ENCODE peak calls at places on chromosomes 13 and 19, in seven cellular contexts. D, Q, T, S, C, P and J are unnamed samples. For H3K4me1, the result is how much of the 10 kb centered on the place peaks cover.

GRCh38 chr13:27245610-27246009 is 5.7 kb upstream of the RPL21 start:
- DNase-seq in S (no peak), T (no peak), Q (no peak), D (no peak), C (no peak), P (no peak), J (no peak)

GRCh38 chr19:37905936-37906867 is at the start of gene WDR87:
- DNase-seq in Q (no peak), S (no peak), T (no peak), C (no peak), D (peak), P (no peak), J (no peak)

GRCh38 chr13:72726721-72727416 is 560 bp downstream of the MZT1 start:
- DNase-seq in Q (peak), D (peak), T (peak), P (peak), S (peak), C (no peak), J (peak)

GRCh38 chr13:112513761-112514160 is 74.2 kb downstream of the TUBGCP3 start:
- DNase-seq in P (no peak), S (no peak), D (no peak), T (no peak), Q (no peak), C (no peak), J (no peak)

GRCh38 chr13:51612867-51613266 is 28.6 kb downstream of the WDFY2 start:
- DNase-seq in S (no peak), Q (no peak), P (no peak), T (no peak), D (no peak), C (no peak), J (no peak)

GRCh38 chr19:11225815-11226214 is 13.6 kb upstream of the ANGPTL8 start:
- DNase-seq in S (no peak), Q (no peak), P (no peak), C (no peak), D (no peak), T (no peak), J (no peak)

GRCh38 chr19:4094291-4094690 is 27.6 kb upstream of the ZBTB7A start:
- DNase-seq in D (no peak), C (no peak), P (no peak), S (no peak), Q (no peak), T (no peak), J (no peak)

GRCh38 chr19:46722004-46722380 is 5.1 kb upstream of the PRKD2 start:
- DNase-seq in T (no peak), S (no peak), D (no peak), Q (no peak), C (no peak), P (no peak), J (peak)

GRCh38 chr13:113654591-113655357 is 3.2 kb downstream of the ATP4B start:
- DNase-seq in T (no peak), D (peak), Q (no peak), S (no peak), P (peak), C (no peak), J (peak)

GRCh38 chr13:50731400-50731799 is 112.1 kb downstream of the DLEU7 start:
- DNase-seq in C (no peak), Q (no peak), P (no peak), T (no peak), S (peak), D (no peak), J (no peak)

GRCh38 chr13:25860862-25861261 is 191.0 kb downstream of the SHISA2 start:
- DNase-seq in S (peak), D (no peak), P (no peak), T (no peak), Q (no peak), C (no peak), J (no peak)

GRCh38 chr19:879711-880438 is 13.1 kb downstream of the MED16 start:
- DNase-seq in T (no peak), Q (no peak), S (no peak), C (no peak), P (no peak), D (no peak), J (no peak)

GRCh38 chr13:110524484-110525254 is 36.9 kb downstream of the RAB20 start:
- DNase-seq in S (no peak), Q (no peak), D (peak), P (peak), C (no peak), T (no peak), J (peak)

GRCh38 chr13:25881136-25881926 is 170.5 kb downstream of the SHISA2 start:
- DNase-seq in S (peak), T (no peak), D (no peak), Q (no peak), C (no peak), P (no peak), J (no peak)

GRCh38 chr13:44876782-44877324 is 112.4 kb downstream of the NUFIP1 start:
- DNase-seq in Q (peak), D (no peak), S (no peak), C (no peak), P (no peak), T (peak), J (no peak)
- TF ChIP-seq CTCF in Q (peak), D (no peak), S (peak), C (no peak), P (peak), T (peak), J (no peak)

DNA sequence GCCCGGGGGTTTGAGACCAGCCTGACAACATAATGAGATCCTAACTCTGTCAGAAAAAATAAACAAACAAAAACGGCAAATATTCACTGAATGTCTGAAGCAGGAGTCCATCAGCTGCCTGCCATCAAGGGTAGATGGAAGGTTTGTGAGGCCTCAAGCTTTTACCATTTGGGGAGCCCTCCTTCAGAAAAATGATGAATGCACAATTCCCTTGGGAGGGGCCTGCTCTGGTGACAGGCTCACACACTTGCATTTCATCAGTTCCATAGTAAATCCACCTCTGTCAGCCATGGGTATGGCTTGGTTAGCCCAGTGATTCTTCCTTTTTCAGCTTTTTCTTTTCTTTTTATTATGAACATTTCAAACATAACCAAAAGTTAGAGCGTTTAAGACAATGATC is 26.2 kb upstream of the KATNAL1 start:
- DNase-seq in Q (no peak), P (no peak), C (no peak), D (no peak), S (no peak), T (no peak), J (no peak)
- H3K4me1 ChIP-seq in Q (under half), P (under half), C (under half), D (under half), S (under half), T (half or more), J (under half)

DNA sequence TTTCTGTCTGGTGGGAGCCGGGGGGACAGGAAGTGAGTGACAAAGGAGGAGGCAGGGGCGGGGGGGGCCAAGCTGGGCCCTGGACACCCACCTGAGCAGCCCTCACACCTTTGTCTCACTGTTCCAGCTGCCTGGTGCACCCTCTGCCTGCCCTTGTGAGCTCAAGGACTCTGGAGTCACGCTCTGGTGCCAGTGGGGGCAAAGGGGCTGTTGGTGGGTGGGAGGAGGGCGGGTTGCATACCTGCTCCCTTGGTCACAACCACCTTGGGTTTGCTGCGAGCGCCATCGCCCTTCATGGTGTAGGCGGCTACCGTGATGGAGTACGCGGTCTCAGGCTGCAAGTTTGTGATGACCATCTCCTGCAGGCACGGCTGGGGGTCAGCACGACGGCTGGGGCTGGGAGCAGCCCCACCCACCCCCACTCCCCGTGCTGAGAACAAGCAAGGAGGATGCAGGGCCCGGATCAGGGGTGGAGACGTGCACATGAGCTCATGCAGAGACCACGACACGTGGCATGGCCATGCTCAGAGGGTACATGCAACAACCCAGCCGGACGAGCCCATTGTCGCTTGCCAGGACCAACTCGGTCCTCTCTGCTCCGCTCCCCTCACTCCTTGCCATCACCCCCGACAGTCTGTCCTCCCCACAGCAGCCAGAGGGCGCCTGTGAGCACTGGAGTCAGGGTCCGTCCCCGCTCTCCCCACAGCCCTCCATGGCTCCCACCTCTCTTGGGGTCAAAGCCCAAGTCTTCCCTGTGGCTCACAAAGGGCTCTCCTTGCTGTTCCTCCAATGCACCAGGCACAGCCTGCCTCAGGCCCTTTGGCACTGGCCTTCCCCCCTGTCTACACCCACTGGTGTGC is 114.9 kb downstream of the PTPRS start:
- DNase-seq in C (no peak), P (no peak), T (no peak), S (no peak), D (no peak), Q (peak), J (no peak)
- TF ChIP-seq CTCF in C (peak), P (peak), T (peak), S (peak), D (peak), Q (peak), J (no peak)

DNA sequence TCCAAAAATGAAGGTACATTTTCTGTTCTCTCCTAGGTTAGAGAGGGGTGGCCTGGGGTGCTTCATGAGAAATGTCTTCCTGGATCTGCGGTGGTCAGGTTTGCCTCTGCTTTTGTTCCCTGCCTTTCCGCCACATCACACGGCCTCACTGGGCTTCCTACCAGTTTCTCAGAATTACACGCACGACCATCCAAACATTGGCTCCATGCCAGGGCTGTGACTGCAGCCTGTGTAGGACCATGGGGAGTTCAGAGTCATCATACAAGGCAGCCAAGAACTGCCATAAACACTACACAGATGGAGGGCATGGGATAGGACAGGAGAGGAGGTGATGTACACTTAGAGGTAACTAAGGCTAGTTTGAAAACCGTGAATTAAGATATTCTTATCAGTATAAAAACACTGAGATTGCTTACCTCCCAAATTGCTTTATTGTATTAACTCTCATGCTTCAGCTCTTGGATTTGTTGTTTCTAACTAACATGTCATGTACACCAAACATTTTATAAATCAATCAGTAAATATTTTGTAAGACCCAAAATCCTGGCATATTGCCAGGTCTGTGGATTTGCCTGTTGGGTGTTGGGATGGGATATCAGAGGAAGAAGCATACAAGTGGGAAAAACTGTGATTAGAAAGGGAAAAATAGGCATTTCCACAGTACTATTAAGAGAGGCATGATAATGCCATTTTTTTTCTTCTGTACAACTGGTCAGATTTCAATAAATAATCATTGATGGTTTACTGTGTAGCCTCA is 45.2 kb downstream of the CDADC1 start:
- DNase-seq in T (no peak), S (peak), C (peak), Q (peak), D (no peak), P (no peak), J (peak)
- H3K4me1 ChIP-seq in T (under half), S (under half), C (under half), Q (under half), D (under half), P (under half), J (under half)

DNA sequence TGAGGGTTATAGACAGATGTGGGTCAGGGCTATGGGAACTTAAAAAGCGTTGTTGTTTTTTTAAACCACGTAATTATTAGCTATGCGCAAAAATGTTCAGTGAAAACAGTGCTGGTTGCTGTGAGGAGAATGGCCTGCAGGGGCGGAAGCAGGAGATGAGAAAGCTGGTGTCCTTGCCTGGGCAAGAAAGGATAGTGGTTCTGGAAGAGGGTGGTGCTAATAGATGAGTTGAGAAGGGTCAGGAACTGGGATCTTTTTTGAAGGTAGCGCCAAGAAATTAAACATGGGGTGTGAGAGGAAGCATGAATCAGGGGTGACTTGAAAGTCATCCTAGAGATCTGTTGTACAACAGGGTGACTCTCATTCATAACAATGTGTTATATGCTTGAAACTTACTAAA is 4.8 kb upstream of the SMG9 start:
- DNase-seq in C (no peak), T (peak), Q (no peak), S (peak), P (no peak), D (no peak), J (no peak)
- TF ChIP-seq CTCF in C (no peak), T (peak), Q (peak), S (peak), P (no peak), D (no peak), J (no peak)

GRCh38 chr13:77863037-77863630 is 55.5 kb downstream of the EDNRB start:
- DNase-seq in P (no peak), C (no peak), T (no peak), Q (no peak), D (no peak), S (no peak), J (no peak)
- H3K4me1 ChIP-seq in P (under half), C (under half), T (under half), Q (under half), D (under half), S (under half), J (under half)